ENCODE peak calls at places on chromosome 22, in ten cellular contexts. J is endothelial cell of umbilical vein, I is GM06990, R is K562, Z is astrocyte, F is heart right ventricle, D is esophagus muscularis mucosa, M is hepatocyte, Q is fibroblast of lung, V is SK-N-SH. T is an unnamed sample.

GRCh38 chr22:45993143-45993692 is 16.3 kb upstream of the WNT7B start:
- DNase-seq in J (no peak), I (no peak), R (no peak), Z (no peak), F (no peak), D (no peak), M (no peak), Q (no peak), V (no peak), T (no peak)

GRCh38 chr22:31872209-31872608 is 72.1 kb upstream of the YWHAH start:
- DNase-seq in J (peak; percentile 31), I (no peak), R (peak; percentile 70), Z (no peak), F (no peak), D (no peak), M (no peak), Q (no peak), V (peak; percentile 46), T (no peak)

GRCh38 chr22:22484023-22484422 is 24.5 kb downstream of the ZNF280B start:
- DNase-seq in J (no peak), I (no peak), R (no peak), Z (no peak), F (no peak), D (no peak), M (no peak), Q (no peak), V (no peak), T (no peak)

GRCh38 chr22:29299136-29299900 is 7.1 kb upstream of the GAS2L1 start:
- DNase-seq in J (no peak), I (no peak), R (no peak), Z (no peak), F (no peak), D (no peak), M (no peak), Q (no peak), V (no peak), T (no peak)

GRCh38 chr22:26045855-26046254 is 123.4 kb upstream of the SEZ6L start:
- DNase-seq in J (no peak), I (no peak), R (no peak), Z (no peak), F (no peak), D (no peak), M (no peak), Q (no peak), V (no peak), T (no peak)

GRCh38 chr22:35407352-35407751 is 7.4 kb downstream of the MCM5 start:
- DNase-seq in J (no peak), I (no peak), R (no peak), Z (no peak), F (no peak), D (no peak), M (no peak), Q (no peak), V (no peak), T (no peak)

GRCh38 chr22:26097840-26098239 is 71.4 kb upstream of the SEZ6L start:
- DNase-seq in J (no peak), I (no peak), R (no peak), Z (no peak), F (no peak), D (no peak), M (no peak), Q (no peak), V (no peak), T (no peak)

GRCh38 chr22:28034145-28034759 is 115.2 kb upstream of the PITPNB start:
- DNase-seq in J (no peak), I (no peak), R (no peak), Z (no peak), F (no peak), D (no peak), M (no peak), Q (no peak), V (no peak), T (no peak)

GRCh38 chr22:22661275-22661674 is 16.9 kb downstream of the GGTLC2 start:
- DNase-seq in J (no peak), I (no peak), R (no peak), Z (no peak), F (no peak), D (no peak), M (no peak), Q (no peak), V (no peak), T (no peak)

GRCh38 chr22:30044369-30044768 is 35.9 kb upstream of the HORMAD2 start:
- DNase-seq in J (peak; percentile 92), I (no peak), R (no peak), Z (peak; percentile 99), F (no peak), D (no peak), M (peak; percentile 78), Q (peak; percentile 99), V (peak; percentile 45), T (peak; percentile 88)

GRCh38 chr22:45604239-45604711 is 67.4 kb upstream of the ATXN10 start:
- DNase-seq in J (no peak), I (no peak), R (no peak), Z (peak; percentile 72), F (no peak), D (no peak), M (no peak), Q (peak; percentile 75), V (no peak), T (peak; percentile 77)

GRCh38 chr22:22463855-22464540 is 44.5 kb downstream of the ZNF280B start:
- DNase-seq in J (peak; percentile 54), I (peak; percentile 2), R (peak; percentile 97), Z (peak; percentile 20), F (peak; percentile 51), D (no peak), M (peak; percentile 85), Q (peak; percentile 40), V (peak; percentile 67), T (peak; percentile 43)

GRCh38 chr22:24422078-24422665 is 5.2 kb upstream of the ADORA2A start:
- DNase-seq in J (no peak), I (no peak), R (no peak), Z (no peak), F (peak; percentile 53), D (no peak), M (no peak), Q (no peak), V (no peak), T (no peak)

GRCh38 chr22:24421428-24421931 is 5.9 kb upstream of the ADORA2A start:
- DNase-seq in J (no peak), I (no peak), R (peak; percentile 60), Z (no peak), F (no peak), D (no peak), M (peak; percentile 36), Q (no peak), V (peak; percentile 56), T (no peak)

GRCh38 chr22:24424001-24424900 is 3.1 kb upstream of the ADORA2A start:
- DNase-seq in J (no peak), I (peak; percentile 60), R (no peak), Z (no peak), F (no peak), D (no peak), M (peak; percentile 35), Q (no peak), V (no peak), T (no peak)

GRCh38 chr22:24424901-24425775 is 2.3 kb upstream of the ADORA2A start:
- DNase-seq in J (no peak), I (no peak), R (no peak), Z (no peak), F (no peak), D (no peak), M (no peak), Q (no peak), V (peak; percentile 66), T (no peak)

GRCh38 chr22:24423519-24424000 is 3.8 kb upstream of the ADORA2A start:
- DNase-seq in J (peak; percentile 44), I (peak; percentile 72), R (peak; percentile 82), Z (no peak), F (peak; percentile 60), D (no peak), M (peak; percentile 73), Q (no peak), V (peak; percentile 96), T (no peak)
- H3K4me3 ChIP-seq in J (peak overlapping the region; percentile 82), I (peak overlapping the region; percentile 81), R (peak overlapping the region; percentile 42), Z (no peak overlapping the region), F (peak overlapping the region; percentile 73), D (peak overlapping the region; percentile 64), M (peak overlapping the region; percentile 70), Q (peak overlapping the region; percentile 32), V (peak overlapping the region; percentile 72), T (peak overlapping the region; percentile 42)

GRCh38 chr22:37037669-37038068 is 13.9 kb upstream of the KCTD17 start:
- DNase-seq in J (no peak), I (no peak), R (no peak), Z (no peak), F (no peak), D (no peak), M (no peak), Q (no peak), V (no peak), T (no peak)
- TF ChIP-seq CTCF in J (no peak), I (no peak), R (no peak), Z (no peak), F (no peak), D (no peak), M (no peak), Q (no peak), V (no peak), T (no peak)

DNA sequence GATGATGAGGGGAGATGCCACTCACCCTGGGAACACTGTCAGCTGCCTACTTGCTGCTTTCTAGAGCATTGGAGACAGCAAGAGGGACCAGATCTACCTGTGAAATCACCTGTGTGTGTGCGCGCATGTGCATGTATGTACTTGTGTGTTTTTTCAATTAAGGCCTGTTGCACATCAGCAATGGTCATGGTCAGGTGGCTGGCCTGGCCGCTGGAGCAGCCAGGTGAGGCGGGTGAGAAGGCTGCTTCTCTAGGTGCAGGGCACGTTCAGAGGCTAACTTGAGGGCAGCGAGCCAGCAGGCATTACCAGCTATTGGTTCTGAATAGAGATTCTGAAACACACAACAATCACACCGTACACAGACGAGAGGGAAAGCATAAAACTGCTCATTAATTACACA is 65.1 kb downstream of the PARVG start:
- DNase-seq in J (no peak), I (no peak), R (no peak), Z (no peak), F (no peak), D (peak; percentile 70), M (no peak), Q (no peak), V (no peak), T (no peak)
- H3K27me3 ChIP-seq in J (no peaks in the 10 kb centered on the region), I (no peaks in the 10 kb centered on the region), R (no peaks in the 10 kb centered on the region), Z (no peaks in the 10 kb centered on the region), F (no peaks in the 10 kb centered on the region), D (no peaks in the 10 kb centered on the region), M (no peaks in the 10 kb centered on the region), Q (no peaks in the 10 kb centered on the region), V (no peaks in the 10 kb centered on the region), T (no peaks in the 10 kb centered on the region)

DNA sequence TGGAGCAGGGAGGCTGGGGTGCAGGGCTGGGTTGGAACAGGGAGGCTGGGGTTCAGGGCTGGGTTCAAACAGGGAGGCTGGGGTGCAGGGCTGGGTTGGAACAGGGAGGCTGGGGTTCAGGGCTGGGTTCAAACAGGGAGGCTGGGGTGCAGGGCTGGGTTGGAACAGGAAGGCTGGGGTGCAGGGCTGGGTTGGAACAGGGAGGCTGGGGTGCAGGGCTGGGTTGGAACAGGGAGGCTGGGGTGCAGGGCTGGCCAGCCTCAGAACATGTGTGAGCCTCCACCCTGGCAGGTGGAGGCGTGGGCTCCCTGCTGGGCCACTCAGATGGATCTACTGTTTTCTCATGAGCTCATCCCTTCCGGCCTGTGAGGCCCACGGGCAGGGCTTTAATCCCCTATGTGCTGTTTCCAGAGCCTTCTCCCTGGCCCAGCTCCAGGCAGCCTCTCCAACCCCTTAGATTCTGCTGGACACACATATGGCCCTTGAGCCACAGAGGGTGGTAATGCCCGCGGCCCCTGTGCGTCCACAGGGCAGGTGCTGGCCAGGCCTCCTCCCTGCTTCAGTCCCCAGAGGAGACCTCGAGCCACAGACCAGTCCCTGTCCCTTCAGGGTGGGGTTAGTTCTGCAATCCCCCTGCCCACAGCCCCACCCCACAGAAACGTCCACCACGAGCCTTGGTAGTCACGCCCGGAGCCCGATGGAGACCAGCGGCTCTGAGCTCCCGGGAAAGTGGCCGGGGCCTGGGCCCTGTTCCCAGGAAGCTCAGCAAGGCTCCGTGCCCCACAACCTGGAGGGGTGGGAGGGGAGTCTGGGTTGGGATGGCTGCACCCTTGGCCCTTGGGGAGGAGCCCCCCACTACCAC is 197.9 kb downstream of the BRD1 start:
- DNase-seq in J (no peak), I (no peak), R (no peak), Z (no peak), F (no peak), D (no peak), M (peak; percentile 54), Q (no peak), V (no peak), T (no peak)
- H3K4me3 ChIP-seq in J (no peak overlapping the region), I (no peak overlapping the region), R (no peak overlapping the region), Z (no peak overlapping the region), F (no peak overlapping the region), D (no peak overlapping the region), M (no peak overlapping the region), Q (no peak overlapping the region), V (no peak overlapping the region), T (no peak overlapping the region)

T was measured in bronchial epithelial cell.